ENCODE peak calls at places on chromosome 1, in seven cellular contexts. One of them, this sample, is unnamed.

GRCh38 chr1:68293609-68294353 is 61.5 kb upstream of the WLS start:
- DNase-seq in fibroblast of lung: peak
- DNase-seq in neural progenitor cell: peak
- DNase-seq in colonic mucosa: no peak
- DNase-seq in fibroblast of mammary gland: peak
- DNase-seq in heart right ventricle: no peak
- DNase-seq in bronchial epithelial cell: no peak
- DNase-seq in this sample: peak

GRCh38 chr1:112444269-112444668 is 48.3 kb downstream of the CTTNBP2NL start:
- DNase-seq in fibroblast of lung: peak
- DNase-seq in neural progenitor cell: no peak
- DNase-seq in colonic mucosa: no peak
- DNase-seq in fibroblast of mammary gland: peak
- DNase-seq in heart right ventricle: no peak
- DNase-seq in bronchial epithelial cell: peak
- DNase-seq in this sample: peak

GRCh38 chr1:25724986-25725385 is 75.0 kb upstream of the SELENON start:
- DNase-seq in fibroblast of lung: no peak
- DNase-seq in neural progenitor cell: peak
- DNase-seq in colonic mucosa: no peak
- DNase-seq in fibroblast of mammary gland: no peak
- DNase-seq in heart right ventricle: no peak
- DNase-seq in bronchial epithelial cell: no peak
- DNase-seq in this sample: no peak

GRCh38 chr1:180260541-180260940 is 30.5 kb downstream of the LHX4 start:
- DNase-seq in fibroblast of lung: no peak
- DNase-seq in neural progenitor cell: no peak
- DNase-seq in colonic mucosa: no peak
- DNase-seq in fibroblast of mammary gland: no peak
- DNase-seq in heart right ventricle: no peak
- DNase-seq in bronchial epithelial cell: no peak
- DNase-seq in this sample: no peak

GRCh38 chr1:237799762-237800474 is 90.8 kb downstream of the ZP4 start:
- DNase-seq in fibroblast of lung: peak
- DNase-seq in neural progenitor cell: peak
- DNase-seq in colonic mucosa: peak
- DNase-seq in fibroblast of mammary gland: peak
- DNase-seq in heart right ventricle: peak
- DNase-seq in bronchial epithelial cell: peak
- DNase-seq in this sample: no peak

GRCh38 chr1:181626252-181626938 is 143.1 kb downstream of the CACNA1E start:
- DNase-seq in fibroblast of lung: no peak
- DNase-seq in neural progenitor cell: no peak
- DNase-seq in colonic mucosa: no peak
- DNase-seq in fibroblast of mammary gland: no peak
- DNase-seq in heart right ventricle: no peak
- DNase-seq in bronchial epithelial cell: no peak
- DNase-seq in this sample: no peak

GRCh38 chr1:28150125-28150780 is 26.2 kb downstream of the PTAFR start:
- DNase-seq in fibroblast of lung: no peak
- DNase-seq in neural progenitor cell: no peak
- DNase-seq in colonic mucosa: no peak
- DNase-seq in fibroblast of mammary gland: no peak
- DNase-seq in heart right ventricle: no peak
- DNase-seq in bronchial epithelial cell: no peak
- DNase-seq in this sample: no peak

GRCh38 chr1:88892146-88892877 is 945 bp upstream of the GTF2B start:
- DNase-seq in fibroblast of lung: peak
- DNase-seq in neural progenitor cell: no peak
- DNase-seq in colonic mucosa: no peak
- DNase-seq in fibroblast of mammary gland: peak
- DNase-seq in heart right ventricle: no peak
- DNase-seq in bronchial epithelial cell: no peak
- DNase-seq in this sample: peak

GRCh38 chr1:245800901-245801605 is 646.3 kb downstream of the KIF26B start:
- DNase-seq in fibroblast of lung: no peak
- DNase-seq in neural progenitor cell: no peak
- DNase-seq in colonic mucosa: no peak
- DNase-seq in fibroblast of mammary gland: no peak
- DNase-seq in heart right ventricle: no peak
- DNase-seq in bronchial epithelial cell: no peak
- DNase-seq in this sample: no peak

GRCh38 chr1:202802998-202803932 is 5.0 kb downstream of the KDM5B start:
- DNase-seq in fibroblast of lung: peak
- DNase-seq in neural progenitor cell: no peak
- DNase-seq in colonic mucosa: no peak
- DNase-seq in fibroblast of mammary gland: peak
- DNase-seq in heart right ventricle: no peak
- DNase-seq in bronchial epithelial cell: peak
- DNase-seq in this sample: peak

GRCh38 chr1:58986996-58987767 is 203.3 kb upstream of the JUN start:
- DNase-seq in fibroblast of lung: no peak
- DNase-seq in neural progenitor cell: no peak
- DNase-seq in colonic mucosa: no peak
- DNase-seq in fibroblast of mammary gland: no peak
- DNase-seq in heart right ventricle: no peak
- DNase-seq in bronchial epithelial cell: no peak
- DNase-seq in this sample: no peak

GRCh38 chr1:24341260-24341659 is 22.1 kb downstream of the GRHL3 start:
- DNase-seq in fibroblast of lung: no peak
- DNase-seq in neural progenitor cell: no peak
- DNase-seq in colonic mucosa: no peak
- DNase-seq in fibroblast of mammary gland: no peak
- DNase-seq in heart right ventricle: no peak
- DNase-seq in bronchial epithelial cell: no peak
- DNase-seq in this sample: no peak

GRCh38 chr1:167554028-167554779 is 642 bp upstream of the CREG1 start:
- DNase-seq in fibroblast of lung: no peak
- DNase-seq in neural progenitor cell: peak
- DNase-seq in colonic mucosa: no peak
- DNase-seq in fibroblast of mammary gland: no peak
- DNase-seq in heart right ventricle: no peak
- DNase-seq in bronchial epithelial cell: no peak
- DNase-seq in this sample: no peak

GRCh38 chr1:167548059-167548932 is 5.3 kb downstream of the CREG1 start:
- DNase-seq in fibroblast of lung: peak
- DNase-seq in neural progenitor cell: no peak
- DNase-seq in colonic mucosa: no peak
- DNase-seq in fibroblast of mammary gland: peak
- DNase-seq in heart right ventricle: no peak
- DNase-seq in bronchial epithelial cell: peak
- DNase-seq in this sample: peak

GRCh38 chr1:167546935-167547334 is 6.6 kb downstream of the CREG1 start:
- DNase-seq in fibroblast of lung: no peak
- DNase-seq in neural progenitor cell: no peak
- DNase-seq in colonic mucosa: no peak
- DNase-seq in fibroblast of mammary gland: no peak
- DNase-seq in heart right ventricle: no peak
- DNase-seq in bronchial epithelial cell: no peak
- DNase-seq in this sample: no peak

GRCh38 chr1:167553136-167554027 is at the start of gene CREG1:
- DNase-seq in fibroblast of lung: peak
- DNase-seq in neural progenitor cell: peak
- DNase-seq in colonic mucosa: peak
- DNase-seq in fibroblast of mammary gland: peak
- DNase-seq in heart right ventricle: peak
- DNase-seq in bronchial epithelial cell: peak
- DNase-seq in this sample: peak

GRCh38 chr1:167551359-167551758 is 2.2 kb downstream of the CREG1 start:
- DNase-seq in fibroblast of lung: no peak
- DNase-seq in neural progenitor cell: no peak
- DNase-seq in colonic mucosa: no peak
- DNase-seq in fibroblast of mammary gland: no peak
- DNase-seq in heart right ventricle: no peak
- DNase-seq in bronchial epithelial cell: no peak
- DNase-seq in this sample: no peak
- H3K4me3 ChIP-seq in fibroblast of lung: no peak
- H3K4me3 ChIP-seq in neural progenitor cell: no peak
- H3K4me3 ChIP-seq in colonic mucosa: no peak
- H3K4me3 ChIP-seq in fibroblast of mammary gland: no peak
- H3K4me3 ChIP-seq in heart right ventricle: no peak
- H3K4me3 ChIP-seq in bronchial epithelial cell: no peak
- H3K4me3 ChIP-seq in this sample: no peak

GRCh38 chr1:46761740-46762139 is 37.1 kb upstream of the CYP4B1 start:
- DNase-seq in fibroblast of lung: no peak
- DNase-seq in neural progenitor cell: no peak
- DNase-seq in colonic mucosa: no peak
- DNase-seq in fibroblast of mammary gland: no peak
- DNase-seq in heart right ventricle: no peak
- DNase-seq in bronchial epithelial cell: peak
- DNase-seq in this sample: no peak

GRCh38 chr1:46764406-46764805 is 34.4 kb upstream of the CYP4B1 start:
- DNase-seq in fibroblast of lung: no peak
- DNase-seq in neural progenitor cell: no peak
- DNase-seq in colonic mucosa: peak
- DNase-seq in fibroblast of mammary gland: no peak
- DNase-seq in heart right ventricle: no peak
- DNase-seq in bronchial epithelial cell: no peak
- DNase-seq in this sample: no peak

GRCh38 chr1:46757956-46758304 is 39.0 kb upstream of the EFCAB14 start:
- DNase-seq in fibroblast of lung: no peak
- DNase-seq in neural progenitor cell: no peak
- DNase-seq in colonic mucosa: no peak
- DNase-seq in fibroblast of mammary gland: no peak
- DNase-seq in heart right ventricle: no peak
- DNase-seq in bronchial epithelial cell: no peak
- DNase-seq in this sample: no peak

GRCh38 chr1:46757256-46757955 is 38.5 kb upstream of the EFCAB14 start:
- DNase-seq in fibroblast of lung: no peak
- DNase-seq in neural progenitor cell: peak
- DNase-seq in colonic mucosa: no peak
- DNase-seq in fibroblast of mammary gland: no peak
- DNase-seq in heart right ventricle: no peak
- DNase-seq in bronchial epithelial cell: peak
- DNase-seq in this sample: no peak

DNA sequence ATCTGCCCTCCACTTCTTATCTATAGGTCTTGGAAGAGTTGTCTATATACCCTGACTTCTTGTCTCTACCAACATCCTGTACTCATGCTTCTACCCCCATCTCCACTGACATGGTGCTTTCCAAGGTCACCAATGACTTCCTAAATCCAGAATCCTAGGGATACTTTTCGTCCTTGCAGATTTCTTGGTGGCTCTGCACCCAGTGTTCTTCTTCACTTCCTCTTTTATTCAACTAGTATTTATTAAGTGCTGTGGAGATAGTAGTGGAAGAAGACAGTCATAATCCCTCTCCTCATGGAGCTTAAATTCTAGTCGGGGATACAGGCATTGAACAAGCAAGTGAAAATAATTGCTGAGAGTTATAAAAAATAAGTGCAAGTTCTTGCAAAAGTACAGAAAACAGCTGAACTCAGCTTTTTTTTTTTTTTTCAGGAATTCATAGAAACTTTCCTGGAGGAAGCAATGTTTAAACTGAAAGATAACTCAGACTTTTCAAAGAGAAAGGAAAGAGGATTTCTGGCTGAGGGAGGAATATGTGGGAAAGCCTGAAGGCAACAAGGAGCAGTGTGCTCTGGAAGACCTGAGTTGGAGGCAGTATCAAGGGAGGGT is 38.2 kb upstream of the CYP4B1 start:
- DNase-seq in fibroblast of lung: no peak
- DNase-seq in neural progenitor cell: no peak
- DNase-seq in colonic mucosa: no peak
- DNase-seq in fibroblast of mammary gland: no peak
- DNase-seq in heart right ventricle: no peak
- DNase-seq in bronchial epithelial cell: no peak
- DNase-seq in this sample: no peak
- TF ChIP-seq CTCF in fibroblast of lung: no peak
- TF ChIP-seq CTCF in neural progenitor cell: no peak
- TF ChIP-seq CTCF in colonic mucosa: no peak
- TF ChIP-seq CTCF in fibroblast of mammary gland: no peak
- TF ChIP-seq CTCF in heart right ventricle: no peak
- TF ChIP-seq CTCF in bronchial epithelial cell: no peak
- TF ChIP-seq CTCF in this sample: no peak

GRCh38 chr1:184160942-184161698 is 109.6 kb downstream of the TSEN15 start:
- DNase-seq in fibroblast of lung: peak
- DNase-seq in neural progenitor cell: no peak
- DNase-seq in colonic mucosa: no peak
- DNase-seq in fibroblast of mammary gland: peak
- DNase-seq in heart right ventricle: no peak
- DNase-seq in bronchial epithelial cell: no peak
- DNase-seq in this sample: no peak

GRCh38 chr1:184163674-184164470 is 112.3 kb downstream of the TSEN15 start:
- DNase-seq in fibroblast of lung: peak
- DNase-seq in neural progenitor cell: no peak
- DNase-seq in colonic mucosa: no peak
- DNase-seq in fibroblast of mammary gland: peak
- DNase-seq in heart right ventricle: no peak
- DNase-seq in bronchial epithelial cell: peak
- DNase-seq in this sample: peak

GRCh38 chr1:184164529-184164928 is 113.0 kb downstream of the TSEN15 start:
- DNase-seq in fibroblast of lung: no peak
- DNase-seq in neural progenitor cell: no peak
- DNase-seq in colonic mucosa: no peak
- DNase-seq in fibroblast of mammary gland: peak
- DNase-seq in heart right ventricle: no peak
- DNase-seq in bronchial epithelial cell: no peak
- DNase-seq in this sample: no peak

GRCh38 chr1:184160236-184160635 is 108.7 kb downstream of the TSEN15 start:
- DNase-seq in fibroblast of lung: peak
- DNase-seq in neural progenitor cell: no peak
- DNase-seq in colonic mucosa: no peak
- DNase-seq in fibroblast of mammary gland: peak
- DNase-seq in heart right ventricle: no peak
- DNase-seq in bronchial epithelial cell: peak
- DNase-seq in this sample: peak

DNA sequence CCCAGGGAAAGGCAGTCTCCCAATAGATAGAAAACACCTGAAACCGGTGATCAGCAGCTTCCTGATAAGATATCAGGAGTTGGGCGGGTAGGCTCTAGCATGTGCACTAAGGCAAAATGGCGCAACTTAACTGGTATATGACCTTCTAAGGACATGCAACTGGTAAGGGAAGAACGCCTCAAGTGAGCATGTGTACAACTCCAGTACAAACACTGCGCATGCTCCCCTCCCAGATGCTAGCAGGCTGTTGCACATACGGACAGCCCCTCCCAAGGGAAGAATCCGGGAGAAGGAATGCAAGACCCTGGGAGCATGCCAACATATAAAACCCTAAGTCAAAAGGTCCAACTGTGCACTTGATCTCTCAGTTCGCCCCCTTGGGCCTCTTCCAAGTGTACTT is 110.7 kb downstream of the TSEN15 start:
- DNase-seq in fibroblast of lung: no peak
- DNase-seq in neural progenitor cell: no peak
- DNase-seq in colonic mucosa: no peak
- DNase-seq in fibroblast of mammary gland: peak
- DNase-seq in heart right ventricle: peak
- DNase-seq in bronchial epithelial cell: no peak
- DNase-seq in this sample: no peak
- H3K4me3 ChIP-seq in fibroblast of lung: no peak
- H3K4me3 ChIP-seq in neural progenitor cell: no peak
- H3K4me3 ChIP-seq in colonic mucosa: no peak
- H3K4me3 ChIP-seq in fibroblast of mammary gland: no peak
- H3K4me3 ChIP-seq in heart right ventricle: no peak
- H3K4me3 ChIP-seq in bronchial epithelial cell: no peak
- H3K4me3 ChIP-seq in this sample: no peak

DNA sequence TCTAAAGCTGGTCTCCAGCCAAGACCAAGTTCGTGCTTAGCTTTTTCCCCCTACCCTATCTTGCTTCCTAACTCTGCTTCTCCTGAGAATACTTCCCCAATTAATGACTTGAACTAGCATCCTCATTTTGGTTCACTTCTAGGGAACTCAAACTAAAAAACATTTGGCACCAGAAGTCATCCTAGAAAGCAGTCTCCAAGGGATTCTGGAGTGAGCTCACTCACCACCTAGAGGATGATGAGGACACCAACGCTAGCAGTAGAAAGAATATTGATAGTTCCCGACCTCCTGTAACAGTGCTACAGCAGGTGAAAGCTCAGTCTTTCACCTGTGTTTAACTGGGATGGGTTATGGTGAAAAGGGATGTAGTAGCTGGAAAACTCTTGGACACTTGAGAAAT is 4.7 kb upstream of the PSMB2 start:
- DNase-seq in fibroblast of lung: no peak
- DNase-seq in neural progenitor cell: no peak
- DNase-seq in colonic mucosa: no peak
- DNase-seq in fibroblast of mammary gland: peak
- DNase-seq in heart right ventricle: no peak
- DNase-seq in bronchial epithelial cell: no peak
- DNase-seq in this sample: no peak
- TF ChIP-seq CTCF in fibroblast of lung: no peak
- TF ChIP-seq CTCF in neural progenitor cell: peak
- TF ChIP-seq CTCF in colonic mucosa: no peak
- TF ChIP-seq CTCF in fibroblast of mammary gland: peak
- TF ChIP-seq CTCF in heart right ventricle: no peak
- TF ChIP-seq CTCF in bronchial epithelial cell: no peak
- TF ChIP-seq CTCF in this sample: peak